ENCODE peak calls at places on chromosomes 6 and 20, in five cellular contexts. V, E, H, U and T are unnamed samples.

GRCh38 chr6:45595010-45595851 is 217.5 kb upstream of the SUPT3H start:
- DNase-seq in V (no peak), E (no peak), H (no peak), U (no peak), T (no peak)

GRCh38 chr6:158207452-158207788 is 39.3 kb downstream of the GTF2H5 start:
- DNase-seq in V (no peak), E (no peak), H (no peak), U (peak), T (no peak)

GRCh38 chr6:139962663-139963314 is 588.3 kb upstream of the CITED2 start:
- DNase-seq in V (no peak), E (no peak), H (no peak), U (no peak), T (no peak)

GRCh38 chr6:16728513-16729182 is 32.6 kb downstream of the ATXN1 start:
- DNase-seq in V (no peak), E (no peak), H (no peak), U (no peak), T (no peak)

GRCh38 chr20:63957004-63957689 is 931 bp upstream of the UCKL1 start:
- DNase-seq in V (peak), E (no peak), H (no peak), U (peak), T (no peak)

GRCh38 chr20:50366270-50367103 is 143.7 kb upstream of the PTPN1 start:
- DNase-seq in V (no peak), E (peak), H (no peak), U (peak), T (no peak)

GRCh38 chr6:123873974-123874373 is 70.3 kb downstream of the NKAIN2 start:
- DNase-seq in V (no peak), E (no peak), H (no peak), U (no peak), T (no peak)

GRCh38 chr6:85828973-85829372 is 186.3 kb upstream of the SYNCRIP start:
- DNase-seq in V (no peak), E (no peak), H (no peak), U (no peak), T (no peak)

GRCh38 chr20:16612708-16613107 is 39.5 kb upstream of the KIF16B start:
- DNase-seq in V (no peak), E (no peak), H (no peak), U (no peak), T (no peak)

GRCh38 chr6:144151010-144151727 is 852 bp downstream of the STX11 start:
- DNase-seq in V (no peak), E (no peak), H (peak), U (peak), T (no peak)

GRCh38 chr6:116379764-116380163 is 9.0 kb downstream of the DSE start:
- DNase-seq in V (no peak), E (no peak), H (no peak), U (no peak), T (no peak)

GRCh38 chr6:23111984-23112383 is 542.6 kb downstream of the HDGFL1 start:
- DNase-seq in V (no peak), E (peak), H (no peak), U (no peak), T (peak)